ENCODE peak calls at places on chromosomes 13 and 19, in seven cellular contexts. N is neural progenitor cell, F is fibroblast of lung, Z is mammary epithelial cell, C is PC-9, M is H1, L is PC-3. Y is an unnamed sample.

GRCh38 chr19:42397315-42398166 is 7.4 kb upstream of the CNFN start:
- DNase-seq in N (no peak), F (no peak), Z (no peak), C (peak; percentile 20), M (no peak), L (no peak), Y (no peak)

GRCh38 chr13:43006893-43007631 is 15.0 kb upstream of the EPSTI1 start:
- DNase-seq in N (peak; percentile 6), F (peak; percentile 81), Z (peak; percentile 42), C (no peak), M (no peak), L (peak; percentile 65), Y (no peak)

GRCh38 chr13:23842406-23842805 is 46.8 kb downstream of the MIPEP start:
- DNase-seq in N (peak; percentile 61), F (no peak), Z (no peak), C (no peak), M (no peak), L (no peak), Y (no peak)

GRCh38 chr19:15251749-15252397 is 19.6 kb upstream of the EPHX3 start:
- DNase-seq in N (peak; percentile 88), F (peak; percentile 93), Z (peak; percentile 61), C (peak; percentile 72), M (peak; percentile 84), L (peak; percentile 55), Y (no peak)

GRCh38 chr13:110322126-110322827 is 15.2 kb downstream of the COL4A2 start:
- DNase-seq in N (no peak), F (no peak), Z (no peak), C (no peak), M (no peak), L (no peak), Y (no peak)

GRCh38 chr19:33432408-33433170 is 59.1 kb downstream of the CEBPG start:
- DNase-seq in N (no peak), F (no peak), Z (no peak), C (no peak), M (no peak), L (no peak), Y (no peak)

GRCh38 chr13:112730157-112730671 is 40.4 kb downstream of the ATP11A start:
- DNase-seq in N (no peak), F (no peak), Z (no peak), C (no peak), M (no peak), L (no peak), Y (no peak)

GRCh38 chr19:3868770-3869456 is at the start of gene ZFR2:
- DNase-seq in N (peak; percentile 80), F (no peak), Z (no peak), C (no peak), M (peak; percentile 91), L (no peak), Y (no peak)

GRCh38 chr19:16285769-16286564 is 38.7 kb upstream of the KLF2 start:
- DNase-seq in N (peak; percentile 55), F (peak; percentile 37), Z (no peak), C (no peak), M (peak; percentile 61), L (no peak), Y (no peak)

GRCh38 chr13:110817143-110817542 is 97.7 kb downstream of the ANKRD10 start:
- DNase-seq in N (no peak), F (no peak), Z (no peak), C (no peak), M (no peak), L (no peak), Y (no peak)

GRCh38 chr19:14073925-14074838 is 1.6 kb downstream of the MISP3 start:
- DNase-seq in N (no peak), F (no peak), Z (peak; percentile 60), C (peak; percentile 39), M (peak; percentile 64), L (peak; percentile 46), Y (no peak)

GRCh38 chr19:30567535-30568232 is 195.5 kb downstream of the ZNF536 start:
- DNase-seq in N (no peak), F (no peak), Z (no peak), C (no peak), M (no peak), L (no peak), Y (no peak)

GRCh38 chr13:33340631-33341030 is 55.1 kb upstream of the STARD13 start:
- DNase-seq in N (no peak), F (no peak), Z (no peak), C (no peak), M (no peak), L (no peak), Y (no peak)

GRCh38 chr19:13817018-13817614 is 21.9 kb downstream of the ZSWIM4 start:
- DNase-seq in N (peak; percentile 94), F (no peak), Z (no peak), C (no peak), M (peak; percentile 99), L (no peak), Y (no peak)

GRCh38 chr13:83499286-83499685 is 383.0 kb downstream of the SLITRK1 start:
- DNase-seq in N (no peak), F (peak; percentile 58), Z (no peak), C (no peak), M (no peak), L (peak; percentile 13), Y (no peak)

GRCh38 chr13:59710995-59711701 is 452.6 kb downstream of the DIAPH3 start:
- DNase-seq in N (no peak), F (peak; percentile 17), Z (no peak), C (no peak), M (no peak), L (no peak), Y (no peak)

GRCh38 chr13:44230071-44230470 is 143.6 kb upstream of the SERP2 start:
- DNase-seq in N (no peak), F (no peak), Z (no peak), C (no peak), M (no peak), L (peak; percentile 20), Y (no peak)

GRCh38 chr19:9932835-9933234 is 3.5 kb downstream of the OLFM2 start:
- DNase-seq in N (no peak), F (no peak), Z (no peak), C (no peak), M (no peak), L (no peak), Y (no peak)

GRCh38 chr13:19864018-19864338 is 529 bp upstream of the ZMYM5 start:
- DNase-seq in N (no peak), F (peak; percentile 83), Z (no peak), C (peak; percentile 61), M (no peak), L (no peak), Y (no peak)

GRCh38 chr19:16111909-16112752 is 442 bp downstream of the RAB8A start:
- DNase-seq in N (no peak), F (no peak), Z (no peak), C (no peak), M (no peak), L (no peak), Y (no peak)

GRCh38 chr13:50200562-50200961 is 185.3 kb downstream of the KCNRG start:
- DNase-seq in N (no peak), F (no peak), Z (no peak), C (no peak), M (no peak), L (no peak), Y (no peak)

GRCh38 chr13:50401721-50402510 is 386.7 kb downstream of the KCNRG start:
- DNase-seq in N (no peak), F (peak; percentile 87), Z (peak; percentile 77), C (no peak), M (no peak), L (peak; percentile 59), Y (no peak)

GRCh38 chr19:38721977-38722773 is 22.1 kb downstream of the CAPN12 start:
- DNase-seq in N (peak; percentile 48), F (no peak), Z (no peak), C (no peak), M (no peak), L (no peak), Y (no peak)

GRCh38 chr13:74129500-74130144 is 4.6 kb downstream of the KLF12 start:
- DNase-seq in N (no peak), F (peak; percentile 27), Z (peak; percentile 6), C (peak; percentile 3), M (no peak), L (peak; percentile 26), Y (no peak)

GRCh38 chr19:52778811-52779210 is 7.8 kb downstream of the ZNF600 start:
- DNase-seq in N (no peak), F (no peak), Z (no peak), C (no peak), M (no peak), L (no peak), Y (no peak)

DNA sequence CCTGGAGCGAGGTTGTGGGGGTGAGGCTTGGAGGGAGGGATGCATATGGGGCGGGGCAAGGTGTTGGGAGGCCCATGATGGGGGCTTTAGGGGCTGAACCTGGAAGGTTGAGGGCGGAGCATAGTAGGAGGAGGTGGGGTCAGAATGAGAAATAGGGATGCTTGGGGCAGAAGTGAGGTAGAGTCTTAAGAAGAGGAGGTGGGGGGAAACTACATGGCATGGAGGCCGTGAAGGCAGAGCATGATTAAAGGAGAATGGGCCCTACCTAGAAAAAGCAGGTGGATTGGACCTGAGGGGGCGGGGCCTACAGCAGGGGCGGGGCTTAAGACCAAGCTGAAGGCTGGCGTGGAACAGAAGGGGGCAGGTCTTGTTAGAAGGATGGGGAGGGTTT is 789 bp downstream of the NR1H2 start:
- DNase-seq in N (no peak), F (no peak), Z (no peak), C (no peak), M (peak; percentile 83), L (peak; percentile 43), Y (no peak)
- H3K4me3 ChIP-seq in N (peak overlapping the region; percentile 65), F (no peak overlapping the region), Z (no peak overlapping the region), C (peak overlapping the region; percentile 42), M (peak overlapping the region; percentile 14), L (peak overlapping the region; percentile 27), Y (peak overlapping the region; percentile 96)

GRCh38 chr13:89514534-89515312 is 1832.8 kb upstream of the MIR17HG start:
- DNase-seq in N (peak; percentile 43), F (peak; percentile 80), Z (peak; percentile 68), C (peak; percentile 62), M (no peak), L (peak; percentile 82), Y (peak; percentile 28)
- H2AFZ ChIP-seq in N (no peak overlapping the region), F (no peak overlapping the region), Z (peak overlapping the region; percentile 82), C (peak overlapping the region; percentile 41), M (peak overlapping the region; percentile 64), L (no peak overlapping the region), Y (peak overlapping the region; percentile 73)

GRCh38 chr19:35141627-35142401 is 1.2 kb upstream of the FXYD7 start:
- DNase-seq in N (peak; percentile 42), F (peak; percentile 22), Z (no peak), C (no peak), M (peak; percentile 65), L (no peak), Y (no peak)

GRCh38 chr19:35143818-35144217 is 763 bp downstream of the FXYD7 start:
- DNase-seq in N (no peak), F (no peak), Z (no peak), C (no peak), M (no peak), L (no peak), Y (no peak)

GRCh38 chr19:35143231-35143715 is at the start of gene FXYD7:
- DNase-seq in N (peak; percentile 69), F (no peak), Z (no peak), C (no peak), M (peak; percentile 74), L (no peak), Y (no peak)

GRCh38 chr19:35144259-35144599 is 1.2 kb downstream of the FXYD7 start:
- DNase-seq in N (peak; percentile 16), F (no peak), Z (no peak), C (no peak), M (no peak), L (no peak), Y (no peak)

GRCh38 chr19:35142531-35143230 is 374 bp upstream of the FXYD7 start:
- DNase-seq in N (peak; percentile 84), F (no peak), Z (no peak), C (peak; percentile 69), M (peak; percentile 86), L (peak; percentile 63), Y (no peak)
- TF ChIP-seq EZH2 in N (peak; percentile 45), F (no peak), Z (no peak), C (no peak), M (no peak), L (no peak), Y (peak; percentile 3)

GRCh38 chr19:23913931-23914330 is 755 bp upstream of the ZNF726 start:
- DNase-seq in N (no peak), F (no peak), Z (no peak), C (no peak), M (no peak), L (no peak), Y (no peak)
- H3K4me3 ChIP-seq in N (no peak overlapping the region), F (no peak overlapping the region), Z (no peak overlapping the region), C (peak overlapping the region; percentile 71), M (no peak overlapping the region), L (peak overlapping the region; percentile 86), Y (no peak overlapping the region)